ENCODE peak calls at places on chromosomes 12 and 14, in five cellular contexts. D is stomach, M is lower leg skin, W is vagina, A is endothelial cell. F is an unnamed sample.

GRCh38 chr14:81727243-81727642 is 193.6 kb upstream of the SEL1L start:
- DNase-seq in D (peak; percentile 26), A (no peak), M (no peak), W (no peak), F (no peak)

GRCh38 chr14:68137704-68138619 is 318.4 kb downstream of the RAD51B start:
- DNase-seq in A (no peak), M (peak; percentile 80), W (no peak), D (peak; percentile 32), F (no peak)

GRCh38 chr12:59149995-59150642 is 229.8 kb upstream of the LRIG3 start:
- DNase-seq in W (no peak), D (no peak), M (peak; percentile 23), A (peak; percentile 10), F (no peak)

GRCh38 chr12:94689002-94689645 is 38.8 kb upstream of the TMCC3 start:
- DNase-seq in W (no peak), A (no peak), D (no peak), M (no peak), F (no peak)

GRCh38 chr12:60333461-60333860 is 737.6 kb downstream of the SLC16A7 start:
- DNase-seq in A (no peak), D (no peak), W (no peak), M (no peak), F (no peak)

GRCh38 chr14:60647081-60647836 is 2.0 kb downstream of the SIX1 start:
- DNase-seq in W (no peak), M (no peak), A (peak; percentile 39), D (no peak), F (no peak)

GRCh38 chr14:64217318-64217717 is 76.9 kb downstream of the ESR2 start:
- DNase-seq in M (no peak), D (no peak), W (no peak), A (no peak), F (no peak)

GRCh38 chr12:104674083-104674482 is 217.3 kb downstream of the CHST11 start:
- DNase-seq in M (no peak), D (no peak), W (no peak), A (no peak), F (no peak)

GRCh38 chr12:95658386-95658785 is 107.1 kb upstream of the USP44 start:
- DNase-seq in M (no peak), W (no peak), D (no peak), A (no peak), F (no peak)

GRCh38 chr12:80648866-80649265 is 58.6 kb upstream of the MYF6 start:
- DNase-seq in M (no peak), W (no peak), D (no peak), A (no peak), F (no peak)

GRCh38 chr12:50505386-50505827 is 622 bp downstream of the DIP2B start:
- DNase-seq in M (peak; percentile 27), W (no peak), A (no peak), D (no peak), F (no peak)

GRCh38 chr12:9346866-9347327 is 138.7 kb upstream of the PZP start:
- DNase-seq in D (no peak), M (no peak), A (no peak), W (no peak), F (no peak)

GRCh38 chr12:106299193-106299794 is 3.2 kb upstream of the TCP11L2 start:
- DNase-seq in D (no peak), W (no peak), A (no peak), M (peak; percentile 62), F (no peak)

GRCh38 chr12:76768566-76768965 is 4.7 kb downstream of the ZDHHC17 start:
- DNase-seq in W (no peak), D (no peak), M (no peak), A (no peak), F (no peak)

GRCh38 chr14:100536721-100537700 is 50.2 kb downstream of the BEGAIN start:
- DNase-seq in A (no peak), M (peak; percentile 8), D (peak; percentile 22), W (no peak), F (peak; percentile 72)

GRCh38 chr14:56798447-56799326 is 11.6 kb downstream of the OTX2 start:
- DNase-seq in A (peak; percentile 45), W (no peak), D (no peak), M (no peak), F (no peak)

GRCh38 chr12:67483871-67484554 is 164.5 kb upstream of the DYRK2 start:
- DNase-seq in W (no peak), A (no peak), D (no peak), M (no peak), F (no peak)

GRCh38 chr14:94761999-94762377 is 7.9 kb downstream of the GSC start:
- DNase-seq in M (no peak), A (no peak), W (no peak), D (no peak), F (no peak)

GRCh38 chr14:44701563-44702263 is 194.6 kb upstream of the FSCB start:
- DNase-seq in W (no peak), D (no peak), M (no peak), A (no peak), F (no peak)

GRCh38 chr12:125259525-125259924 is 194.3 kb downstream of the AACS start:
- DNase-seq in M (no peak), D (no peak), W (no peak), A (no peak), F (no peak)

GRCh38 chr12:879641-880040 is 69.9 kb downstream of the RAD52 start:
- DNase-seq in D (no peak), A (no peak), M (no peak), W (no peak), F (no peak)

GRCh38 chr12:83634726-83635267 is 948.1 kb downstream of the TMTC2 start:
- DNase-seq in A (no peak), D (no peak), W (no peak), M (no peak), F (no peak)

GRCh38 chr12:42482086-42482819 is 107.3 kb downstream of the PRICKLE1 start:
- DNase-seq in M (peak; percentile 18), W (no peak), D (peak; percentile 72), A (peak; percentile 35), F (no peak)

GRCh38 chr14:100540926-100541620 is 46.1 kb downstream of the BEGAIN start:
- DNase-seq in M (no peak), A (no peak), D (no peak), W (no peak), F (peak; percentile 85)

GRCh38 chr12:45049912-45050318 is 984 bp downstream of the DBX2 start:
- DNase-seq in W (no peak), D (no peak), A (no peak), M (no peak), F (no peak)

GRCh38 chr14:101119830-101120571 is 216.5 kb upstream of the RTL1 start:
- DNase-seq in A (no peak), M (peak; percentile 12), W (peak; percentile 89), D (peak; percentile 22), F (no peak)

GRCh38 chr14:95062220-95062619 is 95.1 kb downstream of the DICER1 start:
- DNase-seq in W (no peak), A (no peak), D (no peak), M (no peak), F (no peak)

GRCh38 chr12:18462437-18462836 is 201.1 kb downstream of the PIK3C2G start:
- DNase-seq in A (no peak), D (no peak), W (no peak), M (no peak), F (no peak)

GRCh38 chr14:30257946-30258661 is 300.9 kb upstream of the G2E3 start:
- DNase-seq in M (no peak), D (no peak), A (no peak), W (no peak), F (no peak)

GRCh38 chr14:65946494-65946893 is 534.0 kb downstream of the FUT8 start:
- DNase-seq in A (no peak), M (no peak), D (no peak), W (no peak), F (no peak)

GRCh38 chr12:117112268-117112595 is 13.0 kb upstream of the TESC start:
- DNase-seq in D (no peak), M (no peak), A (no peak), W (no peak), F (no peak)

GRCh38 chr12:1174659-1175058 is 183.6 kb downstream of the ERC1 start:
- DNase-seq in A (no peak), D (no peak), M (no peak), W (no peak), F (no peak)

DNA sequence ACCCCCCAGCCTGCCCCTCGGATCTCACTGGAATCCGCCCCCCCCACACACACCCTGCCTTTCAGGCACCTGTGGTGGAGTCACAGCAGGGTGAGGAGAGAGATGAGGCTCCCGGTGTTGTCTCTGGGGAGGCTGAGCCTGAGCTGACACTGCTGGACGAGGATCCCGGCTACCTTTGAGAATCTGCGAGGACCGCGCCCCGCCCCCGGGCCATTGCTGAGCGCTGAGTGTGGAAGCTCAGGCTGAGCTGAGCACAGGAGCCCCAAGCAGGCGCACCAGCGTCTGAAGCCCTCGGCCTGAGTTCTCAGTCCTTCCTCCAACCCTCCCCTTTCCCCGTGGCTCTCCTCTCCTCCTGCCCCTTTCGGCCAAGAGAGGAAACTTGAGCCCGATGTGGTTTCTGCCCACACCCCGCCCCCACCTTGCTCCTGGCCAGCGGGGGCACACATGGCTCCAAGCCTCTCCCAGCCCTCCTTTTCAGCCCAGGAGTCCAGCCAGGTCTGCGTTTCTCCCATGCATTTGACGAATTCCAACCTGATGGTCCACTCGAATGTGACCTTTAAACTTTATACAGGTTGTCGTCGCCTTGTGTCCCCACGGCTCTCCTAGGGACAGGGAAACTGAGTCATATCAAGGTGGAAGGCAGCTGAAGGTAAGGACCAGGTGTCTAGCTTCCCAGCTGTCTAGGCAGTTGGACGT is at the start of gene NFE2:
- DNase-seq in D (peak; percentile 66), A (peak; percentile 61), W (no peak), M (no peak), F (peak; percentile 87)
- TF ChIP-seq CTCF in D (no peak), A (no peak), W (no peak), M (no peak), F (peak; percentile 25)

DNA sequence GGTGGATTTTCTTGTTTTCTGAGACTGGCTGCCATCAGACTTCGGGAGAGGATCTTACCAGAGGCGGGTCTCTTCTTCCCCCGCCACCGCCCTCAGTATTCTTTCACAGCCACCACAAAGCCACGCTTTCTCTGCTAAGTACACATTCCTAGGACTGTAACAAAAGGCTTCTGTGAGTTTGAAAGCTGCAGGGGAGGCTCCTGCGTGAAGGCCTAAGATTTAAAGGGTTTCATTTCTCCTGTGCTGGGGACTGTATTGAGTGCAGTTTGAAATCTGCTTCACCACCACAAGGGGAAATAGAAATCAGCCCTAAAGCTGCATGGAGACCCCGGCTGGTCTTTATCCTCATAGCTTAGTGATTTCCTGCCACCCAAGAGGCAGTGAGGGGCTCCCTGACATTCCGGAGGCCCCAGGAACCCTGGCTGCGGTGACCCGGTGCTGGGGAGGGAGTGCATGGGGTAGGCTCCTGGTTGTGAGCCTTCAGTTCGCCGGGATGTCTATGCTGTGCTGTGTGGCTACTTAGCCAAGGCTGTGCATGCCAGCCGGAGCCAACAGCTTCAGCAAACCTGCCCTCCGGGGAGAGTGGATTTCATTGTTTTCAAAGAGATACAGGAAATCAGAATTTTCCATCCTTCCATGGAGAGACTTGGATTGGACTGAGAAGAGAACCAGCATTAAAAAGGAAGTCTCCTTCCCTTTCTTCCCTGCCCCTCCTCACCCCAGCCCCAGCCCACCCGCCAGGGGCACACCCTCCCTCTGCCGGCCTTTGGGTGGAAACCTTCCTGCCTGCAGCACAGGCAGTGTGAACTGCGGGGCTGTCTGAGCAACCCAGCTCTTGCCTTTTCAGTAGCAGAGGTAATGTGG is 163.3 kb downstream of the ETV6 start:
- DNase-seq in M (no peak), D (no peak), A (peak; percentile 52), W (no peak), F (no peak)
- TF ChIP-seq CTCF in M (no peak), D (peak; percentile 17), A (no peak), W (no peak), F (peak; percentile 66)

GRCh38 chr14:62528296-62528695 is 517.0 kb downstream of the KCNH5 start:
- DNase-seq in A (no peak), W (no peak), M (no peak), D (no peak), F (no peak)
- TF ChIP-seq CTCF in A (no peak), W (no peak), M (no peak), D (no peak), F (no peak)

GRCh38 chr12:14185441-14186192 is 179.9 kb upstream of the ATF7IP start:
- DNase-seq in A (peak; percentile 48), W (no peak), D (peak; percentile 32), M (no peak), F (no peak)
- TF ChIP-seq CTCF in A (peak; percentile 59), W (no peak), D (peak; percentile 48), M (no peak), F (peak; percentile 88)